ENCODE peak calls at places on chromosome 6, in five cellular contexts. H, X, P, W and B are unnamed samples.

GRCh38 chr6:73564578-73565345 is 43.9 kb upstream of the EEF1A1 start:
- DNase-seq in H (no peak), P (no peak), W (no peak), X (no peak), B (no peak)

GRCh38 chr6:56833873-56834272 is 121.0 kb upstream of the BEND6 start:
- DNase-seq in P (no peak), X (no peak), H (no peak), W (no peak), B (no peak)

GRCh38 chr6:87742106-87742505 is 40.1 kb upstream of the AKIRIN2 start:
- DNase-seq in H (no peak), X (no peak), P (no peak), W (no peak), B (no peak)

GRCh38 chr6:3208096-3208774 is 19.2 kb downstream of the TUBB2B start:
- DNase-seq in P (no peak), X (peak; percentile 99), H (no peak), W (peak; percentile 87), B (no peak)

GRCh38 chr6:105135907-105136432 is 43.8 kb downstream of the POPDC3 start:
- DNase-seq in P (no peak), H (no peak), X (peak; percentile 51), W (no peak), B (no peak)

GRCh38 chr6:27553123-27553904 is 80.4 kb upstream of the ZNF184 start:
- DNase-seq in P (no peak), H (no peak), W (peak; percentile 76), X (peak; percentile 44), B (peak; percentile 71)

GRCh38 chr6:36120539-36120938 is 9.8 kb upstream of the MAPK13 start:
- DNase-seq in W (no peak), X (no peak), H (no peak), P (no peak), B (no peak)

GRCh38 chr6:30707281-30707850 is 9.7 kb downstream of the MDC1 start:
- DNase-seq in H (peak; percentile 72), P (peak; percentile 60), X (no peak), W (no peak), B (peak; percentile 74)